ENCODE peak calls at places on chromosome 17, in six cellular contexts. F, W, K, G, I and P are unnamed samples. For H3K27me3, the result is how much of the 10 kb centered on the place peaks cover.

GRCh38 chr17:74785096-74785980 is 9.2 kb upstream of the NAT9 start:
- DNase-seq in F (no peak), W (no peak), K (no peak), G (no peak), I (no peak), P (no peak)

GRCh38 chr17:79083191-79083971 is 8.8 kb downstream of the ENGASE start:
- DNase-seq in F (no peak), W (no peak), K (no peak), G (no peak), I (no peak), P (no peak)

GRCh38 chr17:44197980-44198720 is 1.5 kb downstream of the ATXN7L3 start:
- DNase-seq in F (no peak), W (no peak), K (no peak), G (no peak), I (peak), P (no peak)

GRCh38 chr17:11241611-11242226 is 706 bp downstream of the SHISA6 start:
- DNase-seq in F (no peak), W (no peak), K (no peak), G (no peak), I (peak), P (no peak)

GRCh38 chr17:19383681-19384470 is 3.1 kb downstream of the MFAP4 start:
- DNase-seq in F (no peak), W (no peak), K (no peak), G (no peak), I (no peak), P (no peak)

GRCh38 chr17:34009946-34010345 is 245.1 kb upstream of the CCL2 start:
- DNase-seq in F (no peak), W (no peak), K (no peak), G (no peak), I (no peak), P (no peak)

GRCh38 chr17:62592305-62593099 is 35.0 kb upstream of the MRC2 start:
- DNase-seq in F (no peak), W (no peak), K (no peak), G (no peak), I (no peak), P (no peak)

GRCh38 chr17:83036193-83036592 is 43.2 kb upstream of the METRNL start:
- DNase-seq in F (no peak), W (no peak), K (no peak), G (no peak), I (no peak), P (no peak)

GRCh38 chr17:21171970-21172510 is 41.9 kb downstream of the TMEM11 start:
- DNase-seq in F (no peak), W (no peak), K (peak), G (no peak), I (no peak), P (no peak)

GRCh38 chr17:33152793-33153192 is 140.3 kb downstream of the ASIC2 start:
- DNase-seq in F (no peak), W (no peak), K (no peak), G (no peak), I (peak), P (no peak)

GRCh38 chr17:83176956-83177583 is 97.7 kb downstream of the METRNL start:
- DNase-seq in F (no peak), W (peak), K (no peak), G (peak), I (no peak), P (no peak)

GRCh38 chr17:33511670-33512069 is 218.6 kb upstream of the ASIC2 start:
- DNase-seq in F (no peak), W (no peak), K (no peak), G (no peak), I (no peak), P (no peak)

GRCh38 chr17:9107527-9107926 is 86.2 kb downstream of the NTN1 start:
- DNase-seq in F (no peak), W (no peak), K (no peak), G (no peak), I (no peak), P (no peak)

GRCh38 chr17:42937712-42938596 is 26.3 kb downstream of the AARSD1 start:
- DNase-seq in F (no peak), W (no peak), K (no peak), G (peak), I (peak), P (peak)

GRCh38 chr17:4497101-4497824 is 1.4 kb upstream of the SPNS2 start:
- DNase-seq in F (peak), W (no peak), K (peak), G (no peak), I (no peak), P (no peak)

GRCh38 chr17:64505320-64506200 is 529 bp downstream of the DDX5 start:
- DNase-seq in F (peak), W (peak), K (peak), G (peak), I (peak), P (peak)

GRCh38 chr17:77471984-77472836 is 331.4 kb downstream of the SEC14L1 start:
- DNase-seq in F (no peak), W (no peak), K (no peak), G (peak), I (peak), P (no peak)

GRCh38 chr17:38428643-38429371 is 543 bp downstream of the ARHGAP23 start:
- DNase-seq in F (no peak), W (no peak), K (peak), G (no peak), I (peak), P (no peak)

GRCh38 chr17:73878923-73879322 is 234.7 kb upstream of the SDK2 start:
- DNase-seq in F (no peak), W (no peak), K (no peak), G (no peak), I (no peak), P (no peak)

GRCh38 chr17:31832748-31833147 is 26.3 kb downstream of the COPRS start:
- DNase-seq in F (no peak), W (no peak), K (no peak), G (no peak), I (no peak), P (no peak)

GRCh38 chr17:2503627-2504026 is 8.1 kb downstream of the METTL16 start:
- DNase-seq in F (no peak), W (no peak), K (no peak), G (no peak), I (no peak), P (no peak)

GRCh38 chr17:51828901-51829300 is 329.6 kb downstream of the CA10 start:
- DNase-seq in F (no peak), W (no peak), K (no peak), G (no peak), I (no peak), P (no peak)

GRCh38 chr17:57186231-57187019 is 69.9 kb upstream of the MSI2 start:
- DNase-seq in F (no peak), W (no peak), K (no peak), G (no peak), I (no peak), P (no peak)

GRCh38 chr17:11514565-11514964 is 83.7 kb upstream of the DNAH9 start:
- DNase-seq in F (no peak), W (no peak), K (no peak), G (no peak), I (no peak), P (no peak)

GRCh38 chr17:7262192-7263070 is at the start of gene CLDN7:
- DNase-seq in F (no peak), W (no peak), K (no peak), G (no peak), I (peak), P (no peak)

GRCh38 chr17:8084250-8084649 is 3.3 kb downstream of the ALOX12B start:
- DNase-seq in F (no peak), W (no peak), K (no peak), G (no peak), I (no peak), P (no peak)

GRCh38 chr17:7825206-7825980 is 8.6 kb upstream of the KDM6B start:
- DNase-seq in F (no peak), W (no peak), K (no peak), G (peak), I (no peak), P (no peak)

GRCh38 chr17:68378202-68379149 is 78.8 kb downstream of the WIPI1 start:
- DNase-seq in F (peak), W (peak), K (peak), G (no peak), I (peak), P (peak)

GRCh38 chr17:55722016-55722706 is 503 bp downstream of the TMEM100 start:
- DNase-seq in F (no peak), W (no peak), K (no peak), G (no peak), I (no peak), P (no peak)

GRCh38 chr17:43713494-43714162 is 45.0 kb downstream of the SOST start:
- DNase-seq in F (no peak), W (no peak), K (no peak), G (peak), I (peak), P (no peak)

GRCh38 chr17:51475650-51476221 is 215.4 kb downstream of the UTP18 start:
- DNase-seq in F (no peak), W (no peak), K (no peak), G (no peak), I (no peak), P (no peak)

GRCh38 chr17:81712468-81713003 is 452 bp downstream of the SLC25A10 start:
- DNase-seq in F (no peak), W (no peak), K (no peak), G (peak), I (no peak), P (no peak)

GRCh38 chr17:81711814-81712467 is at the start of gene SLC25A10:
- DNase-seq in F (no peak), W (peak), K (peak), G (peak), I (peak), P (no peak)

GRCh38 chr17:81713556-81714411 is 1.7 kb downstream of the SLC25A10 start:
- DNase-seq in F (no peak), W (no peak), K (no peak), G (no peak), I (no peak), P (no peak)

GRCh38 chr17:81714412-81715106 is 2.5 kb downstream of the SLC25A10 start:
- DNase-seq in F (no peak), W (no peak), K (no peak), G (no peak), I (no peak), P (no peak)

GRCh38 chr17:81713004-81713555 is 996 bp downstream of the SLC25A10 start:
- DNase-seq in F (no peak), W (no peak), K (no peak), G (no peak), I (no peak), P (no peak)
- H3K4me3 ChIP-seq in F (peak), W (peak), K (peak), G (peak), I (peak), P (peak)

DNA sequence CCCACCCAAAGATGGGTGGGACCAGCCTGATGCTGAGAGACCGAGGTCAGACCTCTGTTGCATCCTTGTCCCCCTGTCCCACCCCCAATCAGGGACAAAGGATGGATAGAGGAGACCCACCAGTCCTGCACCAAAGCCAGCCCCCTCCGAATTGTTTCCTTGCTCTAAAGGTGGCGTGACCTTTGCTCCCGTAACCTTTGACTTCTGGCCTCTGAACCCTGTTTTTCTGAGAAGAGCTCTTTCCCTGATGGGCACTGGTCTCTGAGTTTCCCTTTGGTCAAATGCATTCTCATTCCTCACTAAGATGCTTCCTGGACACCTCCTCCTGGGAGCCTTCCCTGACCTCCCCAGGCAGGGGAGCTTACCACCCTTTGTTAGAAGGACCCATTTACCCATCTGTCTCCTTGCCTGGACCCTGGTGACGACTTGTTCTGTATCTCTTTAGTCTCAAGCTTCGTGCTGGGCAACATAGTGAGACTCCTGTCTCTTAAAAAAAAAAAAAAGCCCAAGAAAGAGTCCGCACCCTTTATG is 5.3 kb upstream of the NEUROD2 start:
- DNase-seq in F (no peak), W (no peak), K (no peak), G (no peak), I (no peak), P (no peak)
- H3K27me3 ChIP-seq in F (under half), W (half or more), K (under half), G (under half), I (half or more), P (under half)

DNA sequence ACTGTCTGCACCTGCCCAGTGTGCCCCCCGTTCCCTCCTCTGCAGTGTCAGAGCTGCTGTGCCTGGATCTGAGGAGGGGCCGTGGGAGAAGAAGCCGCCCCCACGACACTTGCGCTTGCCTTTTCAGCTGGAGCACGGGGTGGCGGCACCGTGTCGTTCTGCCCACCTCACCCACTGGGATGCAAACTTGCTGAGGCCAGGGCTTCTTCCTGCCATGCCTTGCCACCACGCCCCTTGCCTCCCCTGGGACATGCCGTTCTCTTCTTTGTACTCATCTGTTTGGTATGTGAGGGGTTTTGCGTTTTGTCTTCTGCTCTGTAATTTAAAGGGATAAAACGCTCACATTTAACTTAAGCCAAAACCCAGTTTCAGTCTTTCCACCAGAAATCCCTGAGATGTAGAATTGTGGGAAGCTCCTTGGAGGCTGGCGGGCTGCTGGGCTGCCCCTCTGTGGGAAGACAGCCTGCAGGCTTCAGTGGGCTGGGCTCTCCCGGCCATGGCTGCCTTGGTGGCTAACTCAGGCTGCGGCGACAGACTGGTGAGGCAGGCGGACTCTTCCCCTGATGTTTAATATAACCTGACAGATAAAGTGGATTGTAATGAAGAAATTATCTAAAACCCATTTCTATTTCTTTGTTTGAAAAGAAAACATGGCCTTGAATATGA is 180.2 kb downstream of the RPTOR start:
- DNase-seq in F (no peak), W (no peak), K (no peak), G (peak), I (no peak), P (peak)
- H3K4me3 ChIP-seq in F (no peak), W (no peak), K (no peak), G (peak), I (no peak), P (no peak)

DNA sequence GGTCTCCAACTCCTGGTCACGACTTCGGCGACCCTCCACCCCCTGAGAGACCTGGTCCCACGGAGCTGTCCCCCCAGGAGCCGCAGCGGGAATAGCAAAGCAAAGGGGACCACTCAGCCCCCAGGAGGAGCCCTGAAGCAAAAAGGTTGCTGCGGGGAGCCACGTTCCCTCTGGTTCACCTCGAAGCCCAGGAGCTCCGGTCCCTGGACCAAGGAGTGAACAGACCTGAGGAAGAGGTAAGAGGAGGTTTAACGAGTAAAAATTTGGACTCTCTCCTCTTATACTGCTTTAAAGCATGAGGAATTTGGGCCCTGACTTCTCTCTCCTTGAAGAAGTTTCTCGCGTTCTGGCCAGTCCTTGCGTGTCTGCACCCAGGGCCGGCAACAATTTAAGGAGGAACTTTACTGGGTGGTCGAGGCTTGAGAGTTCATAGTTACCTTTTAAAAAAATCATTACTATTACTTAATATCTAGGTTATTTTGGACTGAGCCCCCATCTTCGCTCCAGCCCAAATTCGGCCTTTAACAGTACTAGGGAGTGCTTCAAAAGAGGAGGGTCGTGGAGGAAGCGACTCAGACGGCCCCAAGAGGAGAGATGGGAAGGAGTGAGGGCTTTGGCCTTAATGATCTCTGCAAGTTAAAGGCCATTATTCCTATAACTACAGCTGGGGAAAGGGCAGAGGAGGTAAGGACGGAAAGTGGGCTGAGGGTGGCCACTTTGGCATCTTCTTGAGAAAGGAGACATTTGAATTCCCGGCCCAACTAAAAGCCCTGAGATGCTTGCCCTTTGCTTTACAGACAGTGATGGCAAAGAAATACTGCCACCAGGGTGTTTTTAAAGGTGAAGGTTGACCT is 16.9 kb upstream of the HOXB9 start:
- DNase-seq in F (no peak), W (no peak), K (no peak), G (no peak), I (peak), P (no peak)
- H3K27me3 ChIP-seq in F (under half), W (half or more), K (under half), G (half or more), I (half or more), P (half or more)

GRCh38 chr17:29640413-29640812 is 17.7 kb upstream of the CORO6 start:
- DNase-seq in F (no peak), W (no peak), K (no peak), G (no peak), I (no peak), P (peak)

GRCh38 chr17:29643817-29644160 is 21.1 kb upstream of the CORO6 start:
- DNase-seq in F (no peak), W (no peak), K (no peak), G (peak), I (no peak), P (no peak)

GRCh38 chr17:29640981-29641642 is 18.4 kb upstream of the CORO6 start:
- DNase-seq in F (no peak), W (no peak), K (no peak), G (no peak), I (no peak), P (no peak)

GRCh38 chr17:29645516-29646051 is 22.9 kb upstream of the CORO6 start:
- DNase-seq in F (peak), W (peak), K (peak), G (peak), I (no peak), P (peak)

GRCh38 chr17:29642171-29642611 is 19.5 kb upstream of the CORO6 start:
- DNase-seq in F (no peak), W (no peak), K (no peak), G (peak), I (no peak), P (no peak)
- H3K4me3 ChIP-seq in F (no peak), W (no peak), K (no peak), G (no peak), I (no peak), P (no peak)

DNA sequence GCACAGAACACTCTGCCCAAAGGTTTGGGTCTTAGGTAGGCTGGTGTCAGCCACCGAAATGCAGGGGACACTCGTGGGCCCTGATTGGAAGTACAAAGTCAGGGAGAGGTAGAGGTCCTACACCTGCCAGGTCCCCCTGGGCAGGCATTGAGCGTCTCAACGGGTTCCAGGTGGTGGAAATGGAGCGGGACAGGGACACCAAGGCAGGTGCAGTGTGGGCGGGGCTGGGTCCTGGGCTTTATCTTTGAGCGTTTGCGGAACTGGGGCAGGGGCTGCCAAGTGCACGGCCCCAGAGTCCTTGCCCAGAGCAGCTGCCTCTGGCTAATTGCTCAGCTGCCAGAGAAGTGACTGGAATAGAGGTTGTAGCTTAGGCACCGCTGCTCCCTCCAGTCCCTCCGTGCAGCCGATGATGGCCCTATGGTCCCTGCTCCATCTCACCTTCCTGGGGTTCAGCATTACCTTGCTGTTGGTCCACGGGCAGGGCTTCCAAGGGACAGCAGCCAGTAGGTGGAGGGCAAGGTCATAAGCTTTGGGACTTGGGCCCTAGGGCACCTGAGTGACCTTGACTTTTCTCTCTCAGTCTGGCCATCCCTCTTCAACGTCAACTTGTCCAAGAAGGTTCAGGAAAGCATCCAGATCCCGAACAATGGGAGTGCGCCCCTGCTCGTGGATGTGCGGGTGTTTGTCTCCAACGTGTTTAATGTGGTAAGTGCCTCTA is at the start of gene ZACN:
- DNase-seq in F (no peak), W (no peak), K (no peak), G (no peak), I (no peak), P (no peak)
- H3K27me3 ChIP-seq in F (under half), W (half or more), K (under half), G (half or more), I (half or more), P (half or more)